ENCODE peak calls at places on chromosomes 4 and X, in ten cellular contexts. P is activated T-cell treated with anti-CD3 and anti-CD28 coated beads for 48 hours; M is amygdala; N is germinal center; R is C1 segment of cervical spinal cord; W is stimulated activated CD4-positive, alpha-beta T cell treated with anti-CD3 and anti-CD28 coated beads, Interleukin-4, amount 100 ng/mL, for 1 hour; L is HS-5; S is ACHN; B is LHCN-M2; J is BE2C. G is an unnamed sample.

GRCh38 chr4:1053080-1053661 is 41.7 kb downstream of the FGFRL1 start:
- DNase-seq in B (peak; percentile 63), R (no peak), L (no peak), S (no peak), W (no peak), N (no peak), M (no peak), J (no peak), P (no peak), G (no peak)

GRCh38 chr4:76802546-76803021 is 95.4 kb downstream of the SOWAHB start:
- DNase-seq in M (no peak), R (no peak), W (no peak), P (no peak), L (no peak), J (no peak), B (no peak), S (peak; percentile 15), N (no peak), G (no peak)

GRCh38 chrX:150954951-150955350 is 28.2 kb upstream of the HMGB3 start:
- DNase-seq in B (no peak), L (no peak), N (no peak), J (no peak), R (no peak), M (no peak), P (no peak), W (no peak), S (no peak), G (no peak)

GRCh38 chr4:147425019-147425418 is 55.9 kb upstream of the EDNRA start:
- DNase-seq in P (no peak), R (no peak), J (no peak), M (no peak), B (peak; percentile 56), S (no peak), N (no peak), L (no peak), W (no peak), G (no peak)

GRCh38 chrX:133639726-133640125 is 224.4 kb upstream of the GPC4 start:
- DNase-seq in W (no peak), R (no peak), N (no peak), P (no peak), S (no peak), M (no peak), L (no peak), B (no peak), J (no peak), G (no peak)

GRCh38 chr4:64230709-64231310 is 178.4 kb downstream of the TECRL start:
- DNase-seq in P (no peak), L (no peak), S (peak; percentile 21), M (no peak), N (no peak), J (no peak), B (peak; percentile 3), W (no peak), R (no peak), G (no peak)

GRCh38 chr4:7194251-7195137 is 2.2 kb downstream of the SORCS2 start:
- DNase-seq in M (no peak), L (no peak), P (peak; percentile 31), S (peak; percentile 30), N (peak; percentile 20), J (peak; percentile 62), B (no peak), W (peak; percentile 38), R (peak; percentile 66), G (peak; percentile 53)

GRCh38 chrX:7921750-7922149 is 5.5 kb downstream of the PNPLA4 start:
- DNase-seq in S (no peak), P (no peak), L (no peak), W (no peak), N (no peak), B (no peak), J (no peak), M (no peak), R (no peak), G (no peak)

GRCh38 chr4:48322063-48322462 is 19.3 kb upstream of the SLAIN2 start:
- DNase-seq in J (no peak), R (no peak), S (no peak), P (no peak), N (no peak), L (no peak), M (no peak), W (no peak), B (no peak), G (no peak)

GRCh38 chr4:104490770-104491395 is 3.8 kb downstream of the CXXC4 start:
- DNase-seq in B (peak; percentile 24), P (no peak), L (peak; percentile 16), J (peak; percentile 95), S (peak; percentile 24), W (peak; percentile 37), R (peak; percentile 69), M (peak; percentile 58), N (peak; percentile 17), G (peak; percentile 97)

GRCh38 chrX:37958493-37959211 is 47.7 kb upstream of the SYTL5 start:
- DNase-seq in P (no peak), J (no peak), M (no peak), N (no peak), L (no peak), W (no peak), B (peak; percentile 74), R (no peak), S (no peak), G (no peak)